ENCODE peak calls at places on chromosomes 13 and 19, in four cellular contexts. T, J, Z and V are unnamed samples.

GRCh38 chr13:48492123-48493075 is 40.5 kb downstream of the RCBTB2 start:
- DNase-seq in T (peak; percentile 57), J (peak; percentile 18), Z (peak; percentile 88), V (peak; percentile 63)

GRCh38 chr19:41877490-41877876 is 404 bp downstream of the CD79A start:
- DNase-seq in T (no peak), J (no peak), Z (no peak), V (no peak)

GRCh38 chr19:43779820-43780219 is 953 bp downstream of the KCNN4 start:
- DNase-seq in T (peak; percentile 49), J (no peak), Z (no peak), V (no peak)

GRCh38 chr19:35306473-35307246 is 14.7 kb downstream of the MAG start:
- DNase-seq in T (no peak), J (no peak), Z (no peak), V (no peak)

GRCh38 chr13:67107973-67108372 is 122.2 kb downstream of the PCDH9 start:
- DNase-seq in T (peak; percentile 54), J (no peak), Z (no peak), V (no peak)

GRCh38 chr13:50421457-50422130 is 406.4 kb downstream of the KCNRG start:
- DNase-seq in T (peak; percentile 51), J (peak; percentile 38), Z (no peak), V (no peak)

GRCh38 chr13:20856650-20857049 is 45.9 kb downstream of the XPO4 start:
- DNase-seq in T (no peak), J (no peak), Z (no peak), V (no peak)

GRCh38 chr13:106352850-106353249 is 182.6 kb downstream of the EFNB2 start:
- DNase-seq in T (no peak), J (peak; percentile 69), Z (no peak), V (no peak)

GRCh38 chr19:45667620-45668341 is at the start of gene GIPR:
- DNase-seq in T (peak; percentile 79), J (peak; percentile 38), Z (no peak), V (no peak)

GRCh38 chr13:48496796-48497195 is 36.1 kb downstream of the RCBTB2 start:
- DNase-seq in T (no peak), J (no peak), Z (no peak), V (no peak)

GRCh38 chr19:32976223-32976805 is 4.3 kb downstream of the FAAP24 start:
- DNase-seq in T (peak; percentile 35), J (peak; percentile 62), Z (peak; percentile 84), V (peak; percentile 49)

GRCh38 chr13:84605927-84606326 is 723.7 kb upstream of the SLITRK1 start:
- DNase-seq in T (no peak), J (no peak), Z (no peak), V (no peak)

GRCh38 chr13:45015300-45015699 is 26.0 kb downstream of the GPALPP1 start:
- DNase-seq in T (peak; percentile 4), J (peak; percentile 73), Z (no peak), V (no peak)

GRCh38 chr13:112733112-112733511 is 43.3 kb downstream of the ATP11A start:
- DNase-seq in T (no peak), J (no peak), Z (no peak), V (no peak)

GRCh38 chr19:46384396-46384795 is 29.0 kb downstream of the CCDC8 start:
- DNase-seq in T (no peak), J (no peak), Z (peak; percentile 56), V (no peak)

GRCh38 chr13:111397202-111397880 is 76.9 kb downstream of the TEX29 start:
- DNase-seq in T (no peak), J (no peak), Z (peak; percentile 64), V (no peak)

GRCh38 chr13:32255744-32256120 is 59.4 kb downstream of the ZAR1L start:
- DNase-seq in T (no peak), J (peak; percentile 76), Z (no peak), V (no peak)

GRCh38 chr19:28521614-28522544 is 691.1 kb downstream of the UQCRFS1 start:
- DNase-seq in T (no peak), J (no peak), Z (no peak), V (no peak)

GRCh38 chr13:113970810-113971470 is 2.9 kb downstream of the C13orf46 start:
- DNase-seq in T (peak; percentile 79), J (peak; percentile 23), Z (no peak), V (peak; percentile 47)

GRCh38 chr19:2477732-2478191 is 1.8 kb downstream of the GADD45B start:
- DNase-seq in T (no peak), J (peak; percentile 49), Z (no peak), V (peak; percentile 36)

GRCh38 chr19:47239610-47240296 is 8.8 kb upstream of the BBC3 start:
- DNase-seq in T (peak; percentile 25), J (peak; percentile 47), Z (no peak), V (peak; percentile 66)

GRCh38 chr13:93446256-93446655 is 219.6 kb downstream of the GPC6 start:
- DNase-seq in T (no peak), J (peak; percentile 13), Z (no peak), V (no peak)

GRCh38 chr19:1237027-1237659 is 662 bp downstream of the CBARP start:
- DNase-seq in T (no peak), J (no peak), Z (no peak), V (peak; percentile 61)

GRCh38 chr19:49256691-49257090 is 68.3 kb downstream of the SLC6A16 start:
- DNase-seq in T (no peak), J (no peak), Z (no peak), V (no peak)

GRCh38 chr19:35266149-35266903 is 2.4 kb upstream of the USF2 start:
- DNase-seq in T (no peak), J (no peak), Z (no peak), V (peak; percentile 19)

GRCh38 chr19:50649433-50650391 is at the start of gene C19orf81:
- DNase-seq in T (no peak), J (peak; percentile 6), Z (no peak), V (no peak)

GRCh38 chr13:94548382-94549240 is 47.3 kb downstream of the TGDS start:
- DNase-seq in T (no peak), J (peak; percentile 29), Z (peak; percentile 79), V (peak; percentile 53)

GRCh38 chr13:29294869-29295268 is 300.6 kb downstream of the SLC7A1 start:
- DNase-seq in T (no peak), J (no peak), Z (no peak), V (no peak)
- H3K36me3 ChIP-seq in T (no peaks in the 10 kb centered on the region), J (no peaks in the 10 kb centered on the region), Z (no peaks in the 10 kb centered on the region), V (no peaks in the 10 kb centered on the region)

GRCh38 chr13:98509271-98510155 is 67.4 kb downstream of the STK24 start:
- DNase-seq in T (peak; percentile 87), J (peak; percentile 92), Z (no peak), V (no peak)

GRCh38 chr13:98504371-98504963 is 72.4 kb downstream of the STK24 start:
- DNase-seq in T (no peak), J (no peak), Z (no peak), V (no peak)

GRCh38 chr13:98508280-98509074 is 68.4 kb downstream of the STK24 start:
- DNase-seq in T (peak; percentile 60), J (peak; percentile 79), Z (no peak), V (no peak)

GRCh38 chr13:98506343-98507059 is 70.4 kb downstream of the STK24 start:
- DNase-seq in T (no peak), J (no peak), Z (no peak), V (no peak)

GRCh38 chr13:98507060-98507797 is 69.7 kb downstream of the STK24 start:
- DNase-seq in T (no peak), J (no peak), Z (no peak), V (no peak)
- H3K4me1 ChIP-seq in T (peaks cover 43% of the 10 kb centered on the region), J (peaks cover 40% of the 10 kb centered on the region), Z (peaks cover 96% of the 10 kb centered on the region), V (peaks cover 24% of the 10 kb centered on the region)

GRCh38 chr13:52377898-52378297 is 28.1 kb downstream of the THSD1 start:
- DNase-seq in T (no peak), J (no peak), Z (no peak), V (no peak)
- H3K27ac ChIP-seq in T (no peak overlapping the region), J (no peak overlapping the region), Z (no peak overlapping the region), V (no peak overlapping the region)

GRCh38 chr13:39037410-39037879 is 444 bp downstream of the PROSER1 start:
- DNase-seq in T (no peak), J (no peak), Z (no peak), V (no peak)

GRCh38 chr13:39037880-39038568 is at the start of the genes NHLRC3 and PROSER1:
- DNase-seq in T (peak; percentile 91), J (peak; percentile 88), Z (peak; percentile 95), V (peak; percentile 95)

GRCh38 chr13:39040206-39040605 is 1.9 kb downstream of the NHLRC3 start:
- DNase-seq in T (no peak), J (no peak), Z (no peak), V (no peak)

GRCh38 chr13:39038569-39038898 is 278 bp downstream of the NHLRC3 start:
- DNase-seq in T (peak; percentile 48), J (no peak), Z (no peak), V (no peak)

DNA sequence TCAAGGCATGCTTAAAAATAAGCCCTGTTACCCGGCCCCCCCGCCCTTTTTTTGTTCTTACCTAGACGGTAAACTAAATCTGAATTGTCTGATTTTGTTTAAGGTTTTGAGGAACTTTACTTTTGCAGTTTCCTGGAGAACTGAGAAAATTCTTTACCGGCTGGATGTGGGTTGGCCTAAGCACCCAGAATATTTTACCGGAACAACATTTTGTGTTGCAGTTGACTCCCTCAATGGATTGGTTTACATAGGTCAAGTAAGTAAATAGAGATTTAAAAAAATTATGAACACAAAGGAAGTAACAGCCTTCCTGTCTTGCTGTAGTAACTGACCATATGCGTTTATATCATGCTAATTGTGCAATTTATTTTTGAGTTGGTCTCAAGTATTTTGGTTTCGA is 777 bp downstream of the NHLRC3 start:
- DNase-seq in T (no peak), J (no peak), Z (no peak), V (no peak)
- H3K36me3 ChIP-seq in T (peaks cover 2% of the 10 kb centered on the region), J (no peaks in the 10 kb centered on the region), Z (no peaks in the 10 kb centered on the region), V (no peaks in the 10 kb centered on the region)

DNA sequence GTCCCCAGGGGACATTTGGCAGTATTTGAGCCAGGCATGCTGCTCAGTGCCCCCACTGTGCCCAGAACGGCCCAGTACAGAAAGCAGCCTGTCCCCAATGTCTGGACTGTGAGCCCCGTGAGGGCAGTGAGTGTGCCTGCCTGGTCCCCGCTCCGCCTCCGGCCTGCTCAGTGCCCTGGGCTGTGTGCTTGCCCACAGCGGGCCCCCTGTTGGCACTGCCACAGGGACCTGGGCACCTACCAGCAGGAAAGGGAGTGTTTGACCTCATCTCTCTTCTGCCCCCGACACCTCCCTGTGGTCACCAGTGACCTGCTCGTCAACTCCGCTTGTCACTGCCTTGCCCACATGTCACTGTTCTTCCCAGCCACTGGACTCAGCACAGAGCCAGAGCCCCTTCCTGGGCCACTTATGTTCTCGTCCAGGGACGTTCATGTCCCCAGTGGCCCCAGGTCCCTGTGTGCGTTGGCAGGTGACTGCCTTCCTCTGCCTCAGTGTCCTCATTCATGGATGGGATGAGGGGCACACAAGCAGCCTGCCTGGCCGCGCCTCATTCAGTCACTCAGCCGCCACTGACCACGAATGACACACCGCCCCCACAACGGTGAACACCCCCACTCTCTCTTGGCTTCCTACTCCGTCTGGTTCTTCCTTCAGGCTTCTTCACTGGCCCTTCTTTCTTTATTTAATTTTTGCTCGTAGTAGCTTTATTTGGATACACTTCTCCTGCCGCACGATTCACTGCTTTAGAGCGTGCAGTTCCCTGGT is 2.8 kb downstream of the FZR1 start:
- DNase-seq in T (no peak), J (peak; percentile 30), Z (no peak), V (no peak)
- H3K4me1 ChIP-seq in T (peaks cover 30% of the 10 kb centered on the region), J (peaks cover 19% of the 10 kb centered on the region), Z (peaks cover 39% of the 10 kb centered on the region), V (peaks cover 3% of the 10 kb centered on the region)

GRCh38 chr19:16199275-16199932 is 1.7 kb downstream of the AP1M1 start:
- DNase-seq in T (no peak), J (no peak), Z (no peak), V (no peak)
- H3K27ac ChIP-seq in T (no peak overlapping the region), J (no peak overlapping the region), Z (no peak overlapping the region), V (no peak overlapping the region)